ENCODE peak calls at places on chromosomes 5 and 9, in six cellular contexts. One of them, this sample, is unnamed.
A peak's percentile ranks its signal among the peaks of the same experiment; 100 is the strongest.

GRCh38 chr9:11319477-11320060 is 706.8 kb upstream of the PTPRD start:
- DNase-seq in prostate gland: no peak
- DNase-seq in NAMALWA: peak; percentile 57
- DNase-seq in skeletal muscle cell: no peak
- DNase-seq in AG08396: no peak
- DNase-seq in effector CD4-positive, alpha-beta T cell: no peak
- DNase-seq in this sample: no peak

GRCh38 chr5:103847060-103847459 is 284.5 kb upstream of the NUDT12 start:
- DNase-seq in prostate gland: no peak
- DNase-seq in NAMALWA: no peak
- DNase-seq in skeletal muscle cell: peak; percentile 32
- DNase-seq in AG08396: peak; percentile 5
- DNase-seq in effector CD4-positive, alpha-beta T cell: no peak
- DNase-seq in this sample: no peak

GRCh38 chr5:145925353-145925752 is 11.0 kb upstream of the SH3RF2 start:
- DNase-seq in prostate gland: no peak
- DNase-seq in NAMALWA: no peak
- DNase-seq in skeletal muscle cell: peak; percentile 84
- DNase-seq in AG08396: peak; percentile 47
- DNase-seq in effector CD4-positive, alpha-beta T cell: no peak
- DNase-seq in this sample: peak; percentile 51

GRCh38 chr5:149939572-149939971 is 5.0 kb downstream of the PDE6A start:
- DNase-seq in prostate gland: no peak
- DNase-seq in NAMALWA: no peak
- DNase-seq in skeletal muscle cell: no peak
- DNase-seq in AG08396: no peak
- DNase-seq in effector CD4-positive, alpha-beta T cell: no peak
- DNase-seq in this sample: no peak

GRCh38 chr5:127187711-127188110 is 102.9 kb upstream of the MEGF10 start:
- DNase-seq in prostate gland: no peak
- DNase-seq in NAMALWA: no peak
- DNase-seq in skeletal muscle cell: no peak
- DNase-seq in AG08396: no peak
- DNase-seq in effector CD4-positive, alpha-beta T cell: no peak
- DNase-seq in this sample: no peak

GRCh38 chr9:21988056-21988990 is 5.9 kb downstream of the CDKN2A start:
- DNase-seq in prostate gland: no peak
- DNase-seq in NAMALWA: no peak
- DNase-seq in skeletal muscle cell: no peak
- DNase-seq in AG08396: no peak
- DNase-seq in effector CD4-positive, alpha-beta T cell: no peak
- DNase-seq in this sample: no peak

GRCh38 chr9:108049026-108049591 is 559.5 kb upstream of the KLF4 start:
- DNase-seq in prostate gland: peak; percentile 13
- DNase-seq in NAMALWA: no peak
- DNase-seq in skeletal muscle cell: peak; percentile 90
- DNase-seq in AG08396: peak; percentile 53
- DNase-seq in effector CD4-positive, alpha-beta T cell: no peak
- DNase-seq in this sample: peak; percentile 84

GRCh38 chr9:76927540-76928240 is 21.8 kb upstream of the PRUNE2 start:
- DNase-seq in prostate gland: no peak
- DNase-seq in NAMALWA: no peak
- DNase-seq in skeletal muscle cell: no peak
- DNase-seq in AG08396: no peak
- DNase-seq in effector CD4-positive, alpha-beta T cell: no peak
- DNase-seq in this sample: no peak

GRCh38 chr5:66144799-66145390 is 795 bp downstream of the SREK1 start:
- DNase-seq in prostate gland: no peak
- DNase-seq in NAMALWA: peak; percentile 83
- DNase-seq in skeletal muscle cell: no peak
- DNase-seq in AG08396: no peak
- DNase-seq in effector CD4-positive, alpha-beta T cell: no peak
- DNase-seq in this sample: peak; percentile 10

GRCh38 chr5:1204693-1205242 is 3.4 kb downstream of the SLC6A19 start:
- DNase-seq in prostate gland: no peak
- DNase-seq in NAMALWA: peak; percentile 57
- DNase-seq in skeletal muscle cell: no peak
- DNase-seq in AG08396: peak; percentile 59
- DNase-seq in effector CD4-positive, alpha-beta T cell: no peak
- DNase-seq in this sample: no peak

GRCh38 chr5:55993628-55994501 is 898 bp downstream of the IL6ST start:
- DNase-seq in prostate gland: no peak
- DNase-seq in NAMALWA: peak; percentile 34
- DNase-seq in skeletal muscle cell: no peak
- DNase-seq in AG08396: no peak
- DNase-seq in effector CD4-positive, alpha-beta T cell: no peak
- DNase-seq in this sample: no peak